ENCODE peak calls at places on chromosomes 12 and 14, in nine cellular contexts. One of them, this sample, is unnamed.

GRCh38 chr12:50745861-50746260 is 18.0 kb upstream of the ATF1 start:
- DNase-seq in left ventricle myocardium inferior: no peak
- DNase-seq in H4: no peak
- DNase-seq in AG09319: no peak
- DNase-seq in neural crest cell: no peak
- DNase-seq in stimulated activated CD8-positive, alpha-beta memory T cell treated with anti-CD3 and anti-CD28 coated beads, Interleukin-12 subunit alpha, Interleukin-12 subunit beta, amount 100 ng/mL, for 4 hours: no peak
- DNase-seq in ELR: no peak
- DNase-seq in activated naive CD4-positive, alpha-beta T cell: no peak
- DNase-seq in glutamatergic neuron: no peak
- DNase-seq in this sample: no peak

GRCh38 chr12:95532851-95533250 is 18.4 kb downstream of the USP44 start:
- DNase-seq in left ventricle myocardium inferior: no peak
- DNase-seq in H4: peak; percentile 35
- DNase-seq in AG09319: no peak
- DNase-seq in neural crest cell: no peak
- DNase-seq in stimulated activated CD8-positive, alpha-beta memory T cell treated with anti-CD3 and anti-CD28 coated beads, Interleukin-12 subunit alpha, Interleukin-12 subunit beta, amount 100 ng/mL, for 4 hours: no peak
- DNase-seq in ELR: peak; percentile 58
- DNase-seq in activated naive CD4-positive, alpha-beta T cell: no peak
- DNase-seq in glutamatergic neuron: no peak
- DNase-seq in this sample: peak; percentile 29

GRCh38 chr12:102479099-102479887 is 1.1 kb downstream of the IGF1 start:
- DNase-seq in left ventricle myocardium inferior: no peak
- DNase-seq in H4: no peak
- DNase-seq in AG09319: no peak
- DNase-seq in neural crest cell: no peak
- DNase-seq in stimulated activated CD8-positive, alpha-beta memory T cell treated with anti-CD3 and anti-CD28 coated beads, Interleukin-12 subunit alpha, Interleukin-12 subunit beta, amount 100 ng/mL, for 4 hours: no peak
- DNase-seq in ELR: peak; percentile 22
- DNase-seq in activated naive CD4-positive, alpha-beta T cell: no peak
- DNase-seq in glutamatergic neuron: no peak
- DNase-seq in this sample: peak; percentile 35

GRCh38 chr12:117051380-117051779 is 47.8 kb downstream of the TESC start:
- DNase-seq in left ventricle myocardium inferior: no peak
- DNase-seq in H4: no peak
- DNase-seq in AG09319: no peak
- DNase-seq in neural crest cell: no peak
- DNase-seq in stimulated activated CD8-positive, alpha-beta memory T cell treated with anti-CD3 and anti-CD28 coated beads, Interleukin-12 subunit alpha, Interleukin-12 subunit beta, amount 100 ng/mL, for 4 hours: no peak
- DNase-seq in ELR: no peak
- DNase-seq in activated naive CD4-positive, alpha-beta T cell: no peak
- DNase-seq in glutamatergic neuron: no peak
- DNase-seq in this sample: no peak

GRCh38 chr12:108098374-108098773 is 30.7 kb upstream of the WSCD2 start:
- DNase-seq in left ventricle myocardium inferior: no peak
- DNase-seq in H4: no peak
- DNase-seq in AG09319: no peak
- DNase-seq in neural crest cell: no peak
- DNase-seq in stimulated activated CD8-positive, alpha-beta memory T cell treated with anti-CD3 and anti-CD28 coated beads, Interleukin-12 subunit alpha, Interleukin-12 subunit beta, amount 100 ng/mL, for 4 hours: no peak
- DNase-seq in ELR: no peak
- DNase-seq in activated naive CD4-positive, alpha-beta T cell: no peak
- DNase-seq in glutamatergic neuron: no peak
- DNase-seq in this sample: no peak

GRCh38 chr12:124733086-124733485 is 130.6 kb downstream of the SCARB1 start:
- DNase-seq in left ventricle myocardium inferior: no peak
- DNase-seq in H4: no peak
- DNase-seq in AG09319: no peak
- DNase-seq in neural crest cell: no peak
- DNase-seq in stimulated activated CD8-positive, alpha-beta memory T cell treated with anti-CD3 and anti-CD28 coated beads, Interleukin-12 subunit alpha, Interleukin-12 subunit beta, amount 100 ng/mL, for 4 hours: no peak
- DNase-seq in ELR: no peak
- DNase-seq in activated naive CD4-positive, alpha-beta T cell: no peak
- DNase-seq in glutamatergic neuron: no peak
- DNase-seq in this sample: no peak

GRCh38 chr14:50768220-50768619 is 62.7 kb downstream of the NIN start:
- DNase-seq in left ventricle myocardium inferior: no peak
- DNase-seq in H4: no peak
- DNase-seq in AG09319: no peak
- DNase-seq in neural crest cell: no peak
- DNase-seq in stimulated activated CD8-positive, alpha-beta memory T cell treated with anti-CD3 and anti-CD28 coated beads, Interleukin-12 subunit alpha, Interleukin-12 subunit beta, amount 100 ng/mL, for 4 hours: no peak
- DNase-seq in ELR: no peak
- DNase-seq in activated naive CD4-positive, alpha-beta T cell: no peak
- DNase-seq in glutamatergic neuron: no peak
- DNase-seq in this sample: no peak

GRCh38 chr12:107845980-107846659 is 71.6 kb downstream of the ASCL4 start:
- DNase-seq in left ventricle myocardium inferior: no peak
- DNase-seq in H4: no peak
- DNase-seq in AG09319: no peak
- DNase-seq in neural crest cell: no peak
- DNase-seq in stimulated activated CD8-positive, alpha-beta memory T cell treated with anti-CD3 and anti-CD28 coated beads, Interleukin-12 subunit alpha, Interleukin-12 subunit beta, amount 100 ng/mL, for 4 hours: no peak
- DNase-seq in ELR: peak; percentile 11
- DNase-seq in activated naive CD4-positive, alpha-beta T cell: no peak
- DNase-seq in glutamatergic neuron: no peak
- DNase-seq in this sample: no peak

GRCh38 chr14:74593241-74593985 is 18.6 kb downstream of the LTBP2 start:
- DNase-seq in left ventricle myocardium inferior: no peak
- DNase-seq in H4: no peak
- DNase-seq in AG09319: no peak
- DNase-seq in neural crest cell: no peak
- DNase-seq in stimulated activated CD8-positive, alpha-beta memory T cell treated with anti-CD3 and anti-CD28 coated beads, Interleukin-12 subunit alpha, Interleukin-12 subunit beta, amount 100 ng/mL, for 4 hours: no peak
- DNase-seq in ELR: no peak
- DNase-seq in activated naive CD4-positive, alpha-beta T cell: no peak
- DNase-seq in glutamatergic neuron: no peak
- DNase-seq in this sample: no peak

GRCh38 chr12:6784292-6784691 is 5.0 kb upstream of the CD4 start:
- DNase-seq in left ventricle myocardium inferior: no peak
- DNase-seq in H4: no peak
- DNase-seq in AG09319: no peak
- DNase-seq in neural crest cell: no peak
- DNase-seq in stimulated activated CD8-positive, alpha-beta memory T cell treated with anti-CD3 and anti-CD28 coated beads, Interleukin-12 subunit alpha, Interleukin-12 subunit beta, amount 100 ng/mL, for 4 hours: no peak
- DNase-seq in ELR: peak; percentile 14
- DNase-seq in activated naive CD4-positive, alpha-beta T cell: no peak
- DNase-seq in glutamatergic neuron: no peak
- DNase-seq in this sample: no peak

GRCh38 chr14:99378782-99379214 is 101.9 kb downstream of the SETD3 start:
- DNase-seq in left ventricle myocardium inferior: no peak
- DNase-seq in H4: peak; percentile 57
- DNase-seq in AG09319: no peak
- DNase-seq in neural crest cell: no peak
- DNase-seq in stimulated activated CD8-positive, alpha-beta memory T cell treated with anti-CD3 and anti-CD28 coated beads, Interleukin-12 subunit alpha, Interleukin-12 subunit beta, amount 100 ng/mL, for 4 hours: no peak
- DNase-seq in ELR: peak; percentile 67
- DNase-seq in activated naive CD4-positive, alpha-beta T cell: no peak
- DNase-seq in glutamatergic neuron: no peak
- DNase-seq in this sample: no peak

GRCh38 chr12:48903982-48904411 is 21.3 kb downstream of the FKBP11 start:
- DNase-seq in left ventricle myocardium inferior: peak; percentile 68
- DNase-seq in H4: peak; percentile 72
- DNase-seq in AG09319: peak; percentile 35
- DNase-seq in neural crest cell: peak; percentile 91
- DNase-seq in stimulated activated CD8-positive, alpha-beta memory T cell treated with anti-CD3 and anti-CD28 coated beads, Interleukin-12 subunit alpha, Interleukin-12 subunit beta, amount 100 ng/mL, for 4 hours: peak; percentile 59
- DNase-seq in ELR: peak; percentile 85
- DNase-seq in activated naive CD4-positive, alpha-beta T cell: peak; percentile 37
- DNase-seq in glutamatergic neuron: peak; percentile 90
- DNase-seq in this sample: peak; percentile 83

GRCh38 chr14:102993523-102993922 is 63.8 kb downstream of the CDC42BPB start:
- DNase-seq in left ventricle myocardium inferior: no peak
- DNase-seq in H4: no peak
- DNase-seq in AG09319: no peak
- DNase-seq in neural crest cell: no peak
- DNase-seq in stimulated activated CD8-positive, alpha-beta memory T cell treated with anti-CD3 and anti-CD28 coated beads, Interleukin-12 subunit alpha, Interleukin-12 subunit beta, amount 100 ng/mL, for 4 hours: no peak
- DNase-seq in ELR: peak; percentile 90
- DNase-seq in activated naive CD4-positive, alpha-beta T cell: no peak
- DNase-seq in glutamatergic neuron: no peak
- DNase-seq in this sample: no peak

GRCh38 chr12:106193404-106194215 is 54.2 kb downstream of the CKAP4 start:
- DNase-seq in left ventricle myocardium inferior: no peak
- DNase-seq in H4: no peak
- DNase-seq in AG09319: no peak
- DNase-seq in neural crest cell: no peak
- DNase-seq in stimulated activated CD8-positive, alpha-beta memory T cell treated with anti-CD3 and anti-CD28 coated beads, Interleukin-12 subunit alpha, Interleukin-12 subunit beta, amount 100 ng/mL, for 4 hours: no peak
- DNase-seq in ELR: no peak
- DNase-seq in activated naive CD4-positive, alpha-beta T cell: no peak
- DNase-seq in glutamatergic neuron: no peak
- DNase-seq in this sample: no peak

GRCh38 chr14:79825046-79825521 is 386.2 kb downstream of the DIO2 start:
- DNase-seq in left ventricle myocardium inferior: no peak
- DNase-seq in H4: peak; percentile 72
- DNase-seq in AG09319: no peak
- DNase-seq in neural crest cell: no peak
- DNase-seq in stimulated activated CD8-positive, alpha-beta memory T cell treated with anti-CD3 and anti-CD28 coated beads, Interleukin-12 subunit alpha, Interleukin-12 subunit beta, amount 100 ng/mL, for 4 hours: no peak
- DNase-seq in ELR: no peak
- DNase-seq in activated naive CD4-positive, alpha-beta T cell: no peak
- DNase-seq in glutamatergic neuron: no peak
- DNase-seq in this sample: peak; percentile 50

GRCh38 chr12:97275261-97276197 is 187.1 kb upstream of the RMST start:
- DNase-seq in left ventricle myocardium inferior: no peak
- DNase-seq in H4: no peak
- DNase-seq in AG09319: no peak
- DNase-seq in neural crest cell: peak; percentile 72
- DNase-seq in stimulated activated CD8-positive, alpha-beta memory T cell treated with anti-CD3 and anti-CD28 coated beads, Interleukin-12 subunit alpha, Interleukin-12 subunit beta, amount 100 ng/mL, for 4 hours: no peak
- DNase-seq in ELR: no peak
- DNase-seq in activated naive CD4-positive, alpha-beta T cell: no peak
- DNase-seq in glutamatergic neuron: peak; percentile 19
- DNase-seq in this sample: peak; percentile 87

GRCh38 chr12:59429766-59430165 is 166.1 kb upstream of the SLC16A7 start:
- DNase-seq in left ventricle myocardium inferior: no peak
- DNase-seq in H4: no peak
- DNase-seq in AG09319: no peak
- DNase-seq in neural crest cell: no peak
- DNase-seq in stimulated activated CD8-positive, alpha-beta memory T cell treated with anti-CD3 and anti-CD28 coated beads, Interleukin-12 subunit alpha, Interleukin-12 subunit beta, amount 100 ng/mL, for 4 hours: no peak
- DNase-seq in ELR: peak; percentile 8
- DNase-seq in activated naive CD4-positive, alpha-beta T cell: no peak
- DNase-seq in glutamatergic neuron: no peak
- DNase-seq in this sample: no peak

GRCh38 chr14:62253931-62254330 is 491.7 kb downstream of the SNAPC1 start:
- DNase-seq in left ventricle myocardium inferior: no peak
- DNase-seq in H4: no peak
- DNase-seq in AG09319: no peak
- DNase-seq in neural crest cell: no peak
- DNase-seq in stimulated activated CD8-positive, alpha-beta memory T cell treated with anti-CD3 and anti-CD28 coated beads, Interleukin-12 subunit alpha, Interleukin-12 subunit beta, amount 100 ng/mL, for 4 hours: no peak
- DNase-seq in ELR: no peak
- DNase-seq in activated naive CD4-positive, alpha-beta T cell: no peak
- DNase-seq in glutamatergic neuron: no peak
- DNase-seq in this sample: no peak

GRCh38 chr12:51752490-51752889 is 96.0 kb downstream of the FIGNL2 start:
- DNase-seq in left ventricle myocardium inferior: peak; percentile 73
- DNase-seq in H4: peak; percentile 37
- DNase-seq in AG09319: peak; percentile 75
- DNase-seq in neural crest cell: no peak
- DNase-seq in stimulated activated CD8-positive, alpha-beta memory T cell treated with anti-CD3 and anti-CD28 coated beads, Interleukin-12 subunit alpha, Interleukin-12 subunit beta, amount 100 ng/mL, for 4 hours: no peak
- DNase-seq in ELR: peak; percentile 71
- DNase-seq in activated naive CD4-positive, alpha-beta T cell: no peak
- DNase-seq in glutamatergic neuron: no peak
- DNase-seq in this sample: peak; percentile 72

GRCh38 chr12:3157581-3158328 is 80.6 kb downstream of the TSPAN9 start:
- DNase-seq in left ventricle myocardium inferior: no peak
- DNase-seq in H4: no peak
- DNase-seq in AG09319: no peak
- DNase-seq in neural crest cell: no peak
- DNase-seq in stimulated activated CD8-positive, alpha-beta memory T cell treated with anti-CD3 and anti-CD28 coated beads, Interleukin-12 subunit alpha, Interleukin-12 subunit beta, amount 100 ng/mL, for 4 hours: no peak
- DNase-seq in ELR: no peak
- DNase-seq in activated naive CD4-positive, alpha-beta T cell: no peak
- DNase-seq in glutamatergic neuron: no peak
- DNase-seq in this sample: peak; percentile 38

GRCh38 chr12:124007810-124008570 is 35.0 kb downstream of the ZNF664 start:
- DNase-seq in left ventricle myocardium inferior: no peak
- DNase-seq in H4: no peak
- DNase-seq in AG09319: no peak
- DNase-seq in neural crest cell: no peak
- DNase-seq in stimulated activated CD8-positive, alpha-beta memory T cell treated with anti-CD3 and anti-CD28 coated beads, Interleukin-12 subunit alpha, Interleukin-12 subunit beta, amount 100 ng/mL, for 4 hours: no peak
- DNase-seq in ELR: no peak
- DNase-seq in activated naive CD4-positive, alpha-beta T cell: no peak
- DNase-seq in glutamatergic neuron: no peak
- DNase-seq in this sample: no peak

GRCh38 chr12:106239241-106239950 is 8.4 kb downstream of the CKAP4 start:
- DNase-seq in left ventricle myocardium inferior: no peak
- DNase-seq in H4: no peak
- DNase-seq in AG09319: no peak
- DNase-seq in neural crest cell: no peak
- DNase-seq in stimulated activated CD8-positive, alpha-beta memory T cell treated with anti-CD3 and anti-CD28 coated beads, Interleukin-12 subunit alpha, Interleukin-12 subunit beta, amount 100 ng/mL, for 4 hours: no peak
- DNase-seq in ELR: no peak
- DNase-seq in activated naive CD4-positive, alpha-beta T cell: no peak
- DNase-seq in glutamatergic neuron: no peak
- DNase-seq in this sample: no peak

GRCh38 chr14:22821193-22822016 is 6.2 kb upstream of the SLC7A7 start:
- DNase-seq in left ventricle myocardium inferior: no peak
- DNase-seq in H4: no peak
- DNase-seq in AG09319: no peak
- DNase-seq in neural crest cell: no peak
- DNase-seq in stimulated activated CD8-positive, alpha-beta memory T cell treated with anti-CD3 and anti-CD28 coated beads, Interleukin-12 subunit alpha, Interleukin-12 subunit beta, amount 100 ng/mL, for 4 hours: no peak
- DNase-seq in ELR: no peak
- DNase-seq in activated naive CD4-positive, alpha-beta T cell: no peak
- DNase-seq in glutamatergic neuron: no peak
- DNase-seq in this sample: no peak

GRCh38 chr14:34711169-34711568 is 3.2 kb downstream of the CFL2 start:
- DNase-seq in left ventricle myocardium inferior: no peak
- DNase-seq in H4: no peak
- DNase-seq in AG09319: peak; percentile 73
- DNase-seq in neural crest cell: no peak
- DNase-seq in stimulated activated CD8-positive, alpha-beta memory T cell treated with anti-CD3 and anti-CD28 coated beads, Interleukin-12 subunit alpha, Interleukin-12 subunit beta, amount 100 ng/mL, for 4 hours: no peak
- DNase-seq in ELR: peak; percentile 96
- DNase-seq in activated naive CD4-positive, alpha-beta T cell: no peak
- DNase-seq in glutamatergic neuron: no peak
- DNase-seq in this sample: peak; percentile 78

GRCh38 chr12:124264879-124265278 is 30.0 kb upstream of the RFLNA start:
- DNase-seq in left ventricle myocardium inferior: no peak
- DNase-seq in H4: no peak
- DNase-seq in AG09319: no peak
- DNase-seq in neural crest cell: no peak
- DNase-seq in stimulated activated CD8-positive, alpha-beta memory T cell treated with anti-CD3 and anti-CD28 coated beads, Interleukin-12 subunit alpha, Interleukin-12 subunit beta, amount 100 ng/mL, for 4 hours: no peak
- DNase-seq in ELR: no peak
- DNase-seq in activated naive CD4-positive, alpha-beta T cell: no peak
- DNase-seq in glutamatergic neuron: no peak
- DNase-seq in this sample: no peak

GRCh38 chr14:105146976-105147700 is 21.4 kb downstream of the JAG2 start:
- DNase-seq in left ventricle myocardium inferior: peak; percentile 12
- DNase-seq in H4: no peak
- DNase-seq in AG09319: no peak
- DNase-seq in neural crest cell: no peak
- DNase-seq in stimulated activated CD8-positive, alpha-beta memory T cell treated with anti-CD3 and anti-CD28 coated beads, Interleukin-12 subunit alpha, Interleukin-12 subunit beta, amount 100 ng/mL, for 4 hours: no peak
- DNase-seq in ELR: no peak
- DNase-seq in activated naive CD4-positive, alpha-beta T cell: no peak
- DNase-seq in glutamatergic neuron: no peak
- DNase-seq in this sample: no peak

GRCh38 chr14:39175445-39176262 is 600 bp downstream of the PNN start:
- DNase-seq in left ventricle myocardium inferior: peak; percentile 22
- DNase-seq in H4: peak; percentile 6
- DNase-seq in AG09319: no peak
- DNase-seq in neural crest cell: peak; percentile 48
- DNase-seq in stimulated activated CD8-positive, alpha-beta memory T cell treated with anti-CD3 and anti-CD28 coated beads, Interleukin-12 subunit alpha, Interleukin-12 subunit beta, amount 100 ng/mL, for 4 hours: no peak
- DNase-seq in ELR: peak; percentile 60
- DNase-seq in activated naive CD4-positive, alpha-beta T cell: peak; percentile 50
- DNase-seq in glutamatergic neuron: peak; percentile 74
- DNase-seq in this sample: peak; percentile 51

GRCh38 chr12:104662203-104662602 is 205.5 kb downstream of the CHST11 start:
- DNase-seq in left ventricle myocardium inferior: no peak
- DNase-seq in H4: no peak
- DNase-seq in AG09319: no peak
- DNase-seq in neural crest cell: no peak
- DNase-seq in stimulated activated CD8-positive, alpha-beta memory T cell treated with anti-CD3 and anti-CD28 coated beads, Interleukin-12 subunit alpha, Interleukin-12 subunit beta, amount 100 ng/mL, for 4 hours: no peak
- DNase-seq in ELR: no peak
- DNase-seq in activated naive CD4-positive, alpha-beta T cell: no peak
- DNase-seq in glutamatergic neuron: no peak
- DNase-seq in this sample: no peak

GRCh38 chr12:124703852-124704251 is 136.4 kb upstream of the NCOR2 start:
- DNase-seq in left ventricle myocardium inferior: no peak
- DNase-seq in H4: no peak
- DNase-seq in AG09319: no peak
- DNase-seq in neural crest cell: no peak
- DNase-seq in stimulated activated CD8-positive, alpha-beta memory T cell treated with anti-CD3 and anti-CD28 coated beads, Interleukin-12 subunit alpha, Interleukin-12 subunit beta, amount 100 ng/mL, for 4 hours: no peak
- DNase-seq in ELR: no peak
- DNase-seq in activated naive CD4-positive, alpha-beta T cell: no peak
- DNase-seq in glutamatergic neuron: no peak
- DNase-seq in this sample: no peak

GRCh38 chr14:39956372-39956771 is 524.1 kb upstream of the FBXO33 start:
- DNase-seq in left ventricle myocardium inferior: no peak
- DNase-seq in H4: peak; percentile 12
- DNase-seq in AG09319: no peak
- DNase-seq in neural crest cell: no peak
- DNase-seq in stimulated activated CD8-positive, alpha-beta memory T cell treated with anti-CD3 and anti-CD28 coated beads, Interleukin-12 subunit alpha, Interleukin-12 subunit beta, amount 100 ng/mL, for 4 hours: no peak
- DNase-seq in ELR: no peak
- DNase-seq in activated naive CD4-positive, alpha-beta T cell: no peak
- DNase-seq in glutamatergic neuron: no peak
- DNase-seq in this sample: no peak

GRCh38 chr14:103422981-103423600 is 37.9 kb downstream of the MARK3 start:
- DNase-seq in left ventricle myocardium inferior: no peak
- DNase-seq in H4: peak; percentile 56
- DNase-seq in AG09319: no peak
- DNase-seq in neural crest cell: no peak
- DNase-seq in stimulated activated CD8-positive, alpha-beta memory T cell treated with anti-CD3 and anti-CD28 coated beads, Interleukin-12 subunit alpha, Interleukin-12 subunit beta, amount 100 ng/mL, for 4 hours: no peak
- DNase-seq in ELR: peak; percentile 80
- DNase-seq in activated naive CD4-positive, alpha-beta T cell: no peak
- DNase-seq in glutamatergic neuron: no peak
- DNase-seq in this sample: peak; percentile 48